ENCODE peak calls at places on chromosomes 4 and X, in nine cellular contexts. C, I, U, R, D, E, N, P and Z are unnamed samples.
A peak's percentile ranks its signal among the peaks of the same experiment; 100 is the strongest.

GRCh38 chr4:30719363-30720020 is 677 bp upstream of the PCDH7 start:
- DNase-seq in E (peak; percentile 74), R (peak; percentile 87), P (peak; percentile 32), U (peak; percentile 58), D (peak; percentile 92), N (no peak), I (peak; percentile 85), C (peak; percentile 70), Z (peak; percentile 50)

GRCh38 chrX:24190500-24191156 is 41.1 kb downstream of the ZFX start:
- DNase-seq in D (no peak), P (no peak), I (no peak), R (no peak), U (no peak), E (peak; percentile 49), C (peak; percentile 48), N (peak; percentile 13), Z (no peak)

GRCh38 chr4:164956766-164957643 is 20.5 kb downstream of the TRIM61 start:
- DNase-seq in C (peak; percentile 50), I (peak; percentile 89), U (peak; percentile 90), E (peak; percentile 76), N (no peak), R (no peak), D (peak; percentile 95), P (peak; percentile 88), Z (peak; percentile 73)

GRCh38 chr4:73869130-73870055 is at the start of gene CXCL1:
- DNase-seq in U (peak; percentile 37), I (peak; percentile 66), R (no peak), D (peak; percentile 83), E (peak; percentile 67), N (no peak), P (no peak), C (peak; percentile 10), Z (no peak)

GRCh38 chr4:86106475-86106874 is 253.4 kb downstream of the MAPK10 start:
- DNase-seq in I (no peak), D (no peak), E (peak; percentile 14), U (no peak), N (no peak), C (no peak), R (no peak), P (no peak), Z (no peak)

GRCh38 chrX:109954333-109954732 is 48.6 kb upstream of the TMEM164 start:
- DNase-seq in E (peak; percentile 59), P (no peak), I (no peak), U (no peak), D (no peak), R (no peak), C (peak; percentile 24), N (no peak), Z (no peak)

GRCh38 chr4:186844059-186844681 is 120.5 kb upstream of the FAT1 start:
- DNase-seq in R (no peak), N (peak; percentile 51), D (no peak), U (no peak), P (no peak), E (peak; percentile 64), I (no peak), C (peak; percentile 62), Z (no peak)

GRCh38 chrX:133608406-133608805 is 193.1 kb upstream of the GPC4 start:
- DNase-seq in E (peak; percentile 29), U (no peak), N (peak; percentile 12), C (peak; percentile 86), D (no peak), I (no peak), R (no peak), P (no peak), Z (no peak)

GRCh38 chr4:72743078-72743477 is 174.1 kb upstream of the ADAMTS3 start:
- DNase-seq in U (no peak), R (no peak), N (no peak), P (no peak), D (no peak), I (no peak), C (no peak), E (no peak), Z (no peak)

GRCh38 chrX:3807906-3808305 is 94.5 kb upstream of the PRKX start:
- DNase-seq in I (no peak), C (no peak), E (no peak), U (no peak), P (no peak), N (no peak), R (no peak), D (peak; percentile 63), Z (no peak)

GRCh38 chr4:156830356-156830755 is 141.2 kb downstream of the PDGFC start:
- DNase-seq in D (no peak), N (peak; percentile 62), C (peak; percentile 82), U (no peak), I (no peak), R (no peak), P (no peak), E (no peak), Z (no peak)

GRCh38 chrX:109252789-109253188 is 229.1 kb downstream of the GUCY2F start:
- DNase-seq in E (no peak), C (no peak), R (no peak), P (no peak), N (no peak), D (no peak), U (no peak), I (no peak), Z (no peak)

GRCh38 chrX:149937881-149938426 is 337 bp downstream of the EOLA2 start:
- DNase-seq in N (no peak), I (peak; percentile 51), U (no peak), P (no peak), E (peak; percentile 13), R (peak; percentile 2), D (peak; percentile 45), C (peak; percentile 6), Z (no peak)

GRCh38 chr4:158588285-158588684 is 66.6 kb downstream of the RXFP1 start:
- DNase-seq in U (peak; percentile 18), E (no peak), I (no peak), D (no peak), P (no peak), N (no peak), R (no peak), C (no peak), Z (no peak)

GRCh38 chrX:126509917-126510316 is 42.7 kb downstream of the DCAF12L1 start:
- DNase-seq in N (no peak), R (no peak), E (no peak), D (no peak), I (no peak), C (no peak), U (no peak), P (no peak), Z (no peak)

GRCh38 chr4:38330321-38330720 is 333.7 kb upstream of the KLF3 start:
- DNase-seq in N (no peak), C (no peak), P (no peak), D (no peak), I (no peak), R (no peak), U (no peak), E (no peak), Z (no peak)

GRCh38 chr4:80136238-80136637 is 61.1 kb upstream of the PRDM8 start:
- DNase-seq in U (no peak), R (no peak), D (no peak), P (no peak), I (no peak), C (no peak), E (no peak), N (no peak), Z (no peak)

GRCh38 chrX:30906726-30907125 is 17.7 kb upstream of the TAB3 start:
- DNase-seq in U (no peak), C (peak; percentile 92), I (no peak), E (peak; percentile 5), D (no peak), N (peak; percentile 28), R (no peak), P (no peak), Z (no peak)

GRCh38 chr4:151688785-151689043 is 72.1 kb downstream of the GATB start:
- DNase-seq in I (no peak), N (no peak), D (no peak), P (no peak), R (no peak), U (no peak), E (no peak), C (no peak), Z (no peak)

GRCh38 chrX:37745354-37745753 is 34.5 kb upstream of the CYBB start:
- DNase-seq in P (peak; percentile 29), N (peak; percentile 28), U (peak; percentile 74), R (peak; percentile 22), I (peak; percentile 60), D (peak; percentile 88), E (peak; percentile 73), C (peak; percentile 32), Z (peak; percentile 47)

GRCh38 chr4:20431422-20432014 is 179.8 kb downstream of the SLIT2 start:
- DNase-seq in I (no peak), R (no peak), E (peak; percentile 70), D (no peak), P (no peak), U (no peak), N (no peak), C (peak; percentile 38), Z (no peak)

GRCh38 chr4:143721317-143721716 is 20.8 kb upstream of the FREM3 start:
- DNase-seq in U (no peak), N (no peak), C (no peak), R (no peak), P (no peak), E (no peak), D (no peak), I (no peak), Z (no peak)